ENCODE peak calls at places on chromosomes 5 and 9, in six cellular contexts. B is esophagus squamous epithelium, A is psoas muscle, Z is fibroblast of lung, U is A549, G is endodermal cell. E is an unnamed sample.

GRCh38 chr5:67149933-67150523 is 46.6 kb downstream of the CD180 start:
- DNase-seq in G (no peak), B (no peak), U (no peak), Z (no peak), A (no peak), E (no peak)

GRCh38 chr9:113154936-113155335 is 4.1 kb downstream of the SLC31A2 start:
- DNase-seq in Z (no peak), B (no peak), U (no peak), A (no peak), G (no peak), E (no peak)

GRCh38 chr5:1892685-1893445 is 10.1 kb upstream of the IRX4 start:
- DNase-seq in G (no peak), B (no peak), Z (no peak), U (no peak), A (no peak), E (no peak)

GRCh38 chr9:97668485-97668884 is 28.7 kb downstream of the XPA start:
- DNase-seq in A (no peak), Z (no peak), U (no peak), B (no peak), G (no peak), E (no peak)

GRCh38 chr5:61450170-61450815 is 118.2 kb downstream of the ZSWIM6 start:
- DNase-seq in A (no peak), B (no peak), U (peak), Z (peak), G (no peak), E (peak)

GRCh38 chr5:148542812-148543211 is 111.5 kb downstream of the HTR4 start:
- DNase-seq in G (no peak), B (no peak), U (no peak), Z (peak), A (no peak), E (no peak)

GRCh38 chr5:28249771-28250415 is 1211.5 kb upstream of the CDH9 start:
- DNase-seq in G (no peak), Z (peak), U (no peak), B (no peak), A (no peak), E (no peak)

GRCh38 chr5:74766348-74766886 is 500 bp downstream of the GFM2 start:
- DNase-seq in Z (peak), A (no peak), G (no peak), U (peak), B (no peak), E (no peak)

GRCh38 chr9:136851941-136852663 is at the start of gene MAMDC4:
- DNase-seq in G (peak), A (no peak), B (no peak), Z (no peak), U (no peak), E (peak)

GRCh38 chr5:116766470-116766947 is 191.9 kb upstream of the SEMA6A start:
- DNase-seq in G (peak), A (no peak), B (no peak), U (peak), Z (peak), E (peak)

GRCh38 chr9:15724006-15724405 is 171.2 kb downstream of the CCDC171 start:
- DNase-seq in G (no peak), Z (peak), A (no peak), B (no peak), U (no peak), E (no peak)

GRCh38 chr5:165757756-165758155 is 2252.3 kb downstream of the MAT2B start:
- DNase-seq in U (no peak), A (no peak), B (no peak), G (no peak), Z (no peak), E (no peak)

GRCh38 chr9:114110180-114110579 is 11.1 kb upstream of the KIF12 start:
- DNase-seq in G (no peak), Z (peak), A (no peak), B (no peak), U (peak), E (no peak)

GRCh38 chr9:134559013-134559412 is 82.6 kb upstream of the COL5A1 start:
- DNase-seq in B (no peak), A (no peak), U (no peak), Z (no peak), G (peak), E (peak)

GRCh38 chr9:2021731-2022130 is 6.6 kb downstream of the SMARCA2 start:
- DNase-seq in G (no peak), B (no peak), U (no peak), A (no peak), Z (no peak), E (no peak)

GRCh38 chr5:132203464-132203818 is 24.2 kb downstream of the P4HA2 start:
- DNase-seq in U (no peak), A (no peak), G (no peak), B (no peak), Z (peak), E (no peak)

GRCh38 chr5:132204736-132205135 is 22.9 kb downstream of the P4HA2 start:
- DNase-seq in B (no peak), G (peak), A (no peak), Z (no peak), U (no peak), E (no peak)

GRCh38 chr5:132202711-132203463 is 24.8 kb downstream of the P4HA2 start:
- DNase-seq in Z (no peak), U (no peak), A (no peak), G (peak), B (no peak), E (peak)

GRCh38 chr5:132204330-132204729 is 23.3 kb downstream of the P4HA2 start:
- DNase-seq in U (no peak), A (no peak), Z (no peak), G (peak), B (no peak), E (no peak)

DNA sequence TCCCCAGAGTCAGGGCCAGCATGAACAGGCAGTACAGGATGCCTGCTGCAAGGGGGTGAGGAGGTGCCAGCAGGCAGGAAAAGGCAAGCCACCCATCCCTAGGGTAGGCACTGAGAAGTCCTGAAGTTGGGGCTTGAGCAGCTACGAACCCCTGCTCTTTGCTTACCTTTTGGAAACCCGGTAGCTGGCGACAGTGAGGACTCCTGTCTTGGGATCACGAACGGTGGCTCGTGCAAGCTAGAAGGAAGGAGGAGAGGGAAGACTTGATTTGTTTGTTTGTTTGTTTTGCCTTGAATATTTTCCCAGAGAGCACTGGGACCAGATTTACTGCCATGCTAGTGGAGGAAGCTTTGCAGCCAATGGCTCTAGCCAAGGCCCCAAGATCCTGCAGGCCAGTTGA is 23.7 kb downstream of the P4HA2 start:
- DNase-seq in Z (no peak), G (peak), A (no peak), U (no peak), B (no peak), E (no peak)
- H3K27ac ChIP-seq in Z (no peak), G (no peak), A (no peak), U (no peak), B (no peak), E (no peak)

DNA sequence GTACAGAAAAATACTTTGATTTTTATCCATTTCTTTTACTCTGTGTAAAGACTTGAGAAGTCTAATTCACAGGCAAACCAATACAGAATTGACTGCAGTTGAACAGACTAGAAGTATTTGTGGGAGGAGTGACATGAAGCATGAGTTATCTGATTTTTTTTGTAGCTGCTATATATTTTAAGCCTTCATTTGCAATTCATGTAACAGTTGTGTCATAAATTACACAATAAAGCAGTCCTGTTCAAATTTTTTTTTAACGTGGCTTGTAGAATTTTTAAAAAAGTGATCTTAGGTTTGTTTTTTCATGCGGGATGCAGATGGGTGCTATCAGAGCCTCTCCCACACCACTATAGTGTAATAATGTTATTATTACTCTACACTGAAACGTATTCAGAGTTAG is 2.9 kb upstream of the MAML1 start:
- DNase-seq in B (no peak), Z (no peak), U (no peak), A (no peak), G (no peak), E (no peak)
- H3K27ac ChIP-seq in B (no peak), Z (no peak), U (no peak), A (no peak), G (no peak), E (no peak)

GRCh38 chr5:143771229-143772001 is 40.5 kb upstream of the HMHB1 start:
- DNase-seq in U (no peak), G (no peak), A (no peak), Z (no peak), B (no peak), E (no peak)
- H3K27ac ChIP-seq in U (no peak), G (no peak), A (no peak), Z (no peak), B (no peak), E (no peak)

DNA sequence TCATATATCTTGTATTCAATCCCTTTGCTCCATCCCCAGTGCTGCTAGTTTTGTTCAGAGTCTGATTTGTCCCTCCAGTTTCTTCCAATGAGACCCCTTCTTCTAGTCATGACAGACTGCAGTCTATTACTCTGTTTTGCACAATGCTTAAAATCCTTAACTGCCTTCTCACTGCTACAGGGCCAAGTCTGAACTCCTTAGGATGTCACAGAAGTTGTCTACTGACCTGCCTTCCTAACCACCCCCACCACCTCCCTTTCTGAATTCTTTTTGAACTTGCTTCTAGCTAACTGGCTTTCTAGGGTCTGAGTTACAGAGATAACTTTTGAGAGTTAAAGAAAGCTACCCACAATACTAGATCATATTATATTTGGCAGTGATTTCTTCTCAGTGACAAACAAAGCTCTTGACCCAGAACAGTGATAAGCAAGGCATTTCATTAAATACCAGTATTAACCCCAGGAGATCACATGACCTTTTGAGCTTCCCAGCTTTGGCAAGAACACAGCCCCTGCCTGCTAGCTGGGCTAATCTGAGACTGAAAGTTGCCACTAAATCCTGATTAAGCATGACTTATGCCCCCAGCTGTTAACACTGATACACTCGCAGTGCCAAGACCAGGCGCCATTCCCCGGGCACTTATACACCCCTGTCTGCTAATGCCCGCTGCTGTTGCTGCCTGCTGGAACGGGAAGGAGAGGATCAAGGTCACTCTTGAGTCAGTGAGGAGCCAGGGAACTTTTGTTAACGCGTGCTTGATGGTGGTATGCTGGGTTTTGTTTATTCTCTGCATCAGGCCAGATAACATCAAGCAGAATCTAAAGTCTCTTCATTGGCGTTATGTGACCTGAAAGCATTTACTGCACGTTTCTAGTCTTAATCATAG is 36.4 kb upstream of the ADAMTSL1 start:
- DNase-seq in U (no peak), G (peak), B (no peak), Z (peak), A (peak), E (peak)
- H3K27ac ChIP-seq in U (no peak), G (no peak), B (peak), Z (peak), A (no peak), E (peak)

DNA sequence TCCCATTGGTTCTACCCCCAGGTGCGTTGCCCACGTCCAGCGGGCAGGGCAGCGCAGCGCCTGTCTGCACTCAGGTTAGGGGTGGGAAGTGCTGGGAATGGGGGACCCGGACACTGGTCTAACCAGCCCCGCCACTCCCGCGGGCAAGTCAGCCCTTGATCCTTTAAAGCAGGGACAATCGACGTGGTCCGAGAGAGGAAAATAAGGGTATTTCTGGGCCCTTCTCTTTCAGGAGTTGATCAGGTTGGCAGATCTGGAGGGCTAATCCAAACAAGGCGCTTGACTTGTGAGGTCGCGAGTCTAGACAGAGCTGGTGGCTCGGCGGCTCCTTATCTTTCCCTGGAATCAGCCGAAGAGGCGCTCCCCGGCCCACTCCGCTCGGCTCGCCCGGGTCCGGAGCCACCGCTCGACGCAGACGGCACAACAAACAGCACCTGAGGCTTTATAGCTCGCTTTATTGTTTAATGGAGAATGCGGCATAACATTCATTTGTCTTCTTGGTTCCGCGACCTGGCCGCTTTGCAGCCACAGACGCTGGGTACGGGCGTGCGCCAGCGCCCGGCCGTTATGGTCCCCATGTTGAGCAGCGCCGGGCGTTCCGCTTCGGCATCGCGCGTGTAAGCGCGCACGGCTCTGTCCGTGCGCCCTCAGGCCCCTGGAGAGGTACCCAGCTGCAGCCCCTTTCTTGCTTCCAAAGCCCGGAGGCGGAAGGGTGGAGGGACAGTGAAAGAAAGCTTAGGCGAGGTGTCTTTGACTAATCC is 15.8 kb downstream of the ISL1 start:
- DNase-seq in G (peak), A (no peak), B (no peak), U (no peak), Z (no peak), E (no peak)
- H3K27ac ChIP-seq in G (no peak), A (no peak), B (no peak), U (no peak), Z (no peak), E (no peak)

DNA sequence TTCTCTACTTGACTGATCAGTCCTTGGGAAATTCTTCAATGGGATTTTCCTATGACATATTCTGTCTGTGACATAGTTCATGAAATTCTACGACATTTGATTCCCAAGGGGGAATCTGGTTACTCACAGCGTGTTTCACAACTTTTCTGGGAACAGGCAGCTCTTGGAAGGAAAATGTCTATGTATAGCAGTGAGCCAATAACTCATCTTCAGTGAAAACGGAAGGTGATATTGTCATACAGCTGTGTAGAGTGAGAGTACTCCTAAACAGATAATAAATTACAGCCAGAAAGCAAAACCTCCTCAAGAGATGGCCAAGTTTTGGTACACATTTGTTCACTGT is 91.4 kb downstream of the C9orf152 start:
- DNase-seq in Z (peak), G (no peak), A (no peak), B (no peak), U (peak), E (peak)
- H3K27ac ChIP-seq in Z (peak), G (no peak), A (peak), B (peak), U (peak), E (no peak)

GRCh38 chr5:54656261-54656728 is 138.7 kb downstream of the SNX18 start:
- DNase-seq in Z (peak), A (no peak), B (no peak), G (no peak), U (no peak), E (no peak)

GRCh38 chr5:54658014-54658413 is 140.5 kb downstream of the SNX18 start:
- DNase-seq in G (no peak), B (no peak), A (no peak), Z (peak), U (no peak), E (no peak)

GRCh38 chr5:54663876-54664275 is 146.3 kb downstream of the SNX18 start:
- DNase-seq in G (no peak), A (peak), B (no peak), Z (peak), U (no peak), E (peak)

GRCh38 chr5:54659651-54660050 is 142.1 kb downstream of the SNX18 start:
- DNase-seq in G (no peak), Z (peak), A (no peak), B (no peak), U (no peak), E (no peak)

DNA sequence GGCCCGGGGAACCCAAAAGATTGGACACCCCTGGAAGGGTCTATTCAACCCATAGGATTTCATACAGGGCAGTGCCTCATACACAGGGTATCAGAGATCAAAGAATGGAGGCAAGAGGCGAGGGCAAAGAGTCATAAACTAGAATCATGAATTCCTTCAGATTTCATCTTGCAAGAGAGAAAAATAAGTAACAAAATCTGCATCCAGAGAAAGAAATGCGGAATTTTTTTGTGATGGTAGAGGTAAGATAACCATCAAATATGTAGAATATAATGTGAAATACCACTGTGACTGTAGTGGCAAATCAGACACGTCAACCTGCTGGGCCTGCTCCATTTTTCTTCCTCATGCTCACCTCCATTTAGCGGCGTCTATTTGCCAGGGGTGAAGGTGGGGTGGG is 143.6 kb downstream of the SNX18 start:
- DNase-seq in A (no peak), G (no peak), B (no peak), U (no peak), Z (no peak), E (no peak)
- H3K27ac ChIP-seq in A (no peak), G (no peak), B (no peak), U (no peak), Z (no peak), E (no peak)

DNA sequence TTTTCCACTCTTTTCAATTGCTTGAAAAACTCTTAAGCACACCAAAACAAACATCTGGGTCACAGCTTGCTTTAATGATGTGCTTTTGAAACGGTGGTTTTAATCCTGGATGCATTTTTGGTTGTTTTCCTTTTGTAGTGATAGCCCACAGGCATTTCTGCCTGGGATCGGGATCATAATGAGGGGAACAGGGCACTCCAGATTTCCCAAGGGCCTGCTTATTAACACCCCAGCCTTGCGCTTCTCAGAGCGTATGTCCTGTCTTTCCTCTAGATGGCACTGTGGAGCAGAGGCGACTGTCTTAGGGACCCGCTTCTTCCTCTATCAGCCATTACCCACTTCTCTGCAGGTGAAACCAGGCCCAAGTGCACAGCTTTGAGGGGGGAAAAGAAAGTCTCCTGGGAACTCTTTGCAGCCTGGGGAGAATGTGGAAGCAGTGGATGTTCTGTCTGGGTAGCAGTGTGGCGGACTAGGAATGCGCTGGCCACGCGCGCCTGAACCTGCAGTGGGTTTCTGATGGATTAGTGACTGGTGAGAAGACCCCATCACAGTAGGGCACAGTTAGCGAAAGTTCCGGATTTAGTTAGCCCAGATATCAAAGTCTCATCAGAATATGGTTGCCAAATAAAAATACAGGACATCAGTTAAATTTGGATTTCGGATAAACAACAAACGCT is 190.1 kb downstream of the GNA14 start:
- DNase-seq in B (no peak), G (peak), U (peak), Z (peak), A (peak), E (peak)
- H3K27ac ChIP-seq in B (no peak), G (no peak), U (no peak), Z (no peak), A (no peak), E (no peak)

E was measured in adrenal gland.